ENCODE peak calls at places on chromosomes 12 and 14, in four cellular contexts. W, D, T and Y are unnamed samples.

GRCh38 chr14:58947816-58948440 is 240.5 kb upstream of the DAAM1 start:
- DNase-seq in W (no peak), D (no peak), T (no peak), Y (no peak)

GRCh38 chr14:65704850-65705249 is 292.3 kb downstream of the FUT8 start:
- DNase-seq in W (no peak), D (peak), T (no peak), Y (no peak)

GRCh38 chr12:89525002-89525823 is 617 bp upstream of the GALNT4 start:
- DNase-seq in W (peak), D (peak), T (no peak), Y (peak)

GRCh38 chr12:89469361-89469760 is 55.2 kb downstream of the GALNT4 start:
- DNase-seq in W (no peak), D (peak), T (no peak), Y (peak)

GRCh38 chr12:52242442-52243263 is 9.6 kb downstream of the KRT7 start:
- DNase-seq in W (no peak), D (no peak), T (no peak), Y (no peak)

GRCh38 chr12:104340917-104341611 is 37.5 kb downstream of the EID3 start:
- DNase-seq in W (no peak), D (no peak), T (no peak), Y (no peak)

GRCh38 chr12:79366374-79366773 is 324.4 kb downstream of the PAWR start:
- DNase-seq in W (no peak), D (no peak), T (no peak), Y (no peak)

GRCh38 chr12:52235001-52235760 is 2.1 kb downstream of the KRT7 start:
- DNase-seq in W (no peak), D (peak), T (no peak), Y (no peak)

GRCh38 chr12:96153131-96153724 is 40.9 kb upstream of the ELK3 start:
- DNase-seq in W (no peak), D (no peak), T (no peak), Y (no peak)

GRCh38 chr14:35331605-35332516 is 39.7 kb downstream of the PSMA6 start:
- DNase-seq in W (no peak), D (peak), T (no peak), Y (peak)

GRCh38 chr12:11581179-11581755 is 68.2 kb upstream of the ETV6 start:
- DNase-seq in W (peak), D (peak), T (peak), Y (peak)

GRCh38 chr12:75666980-75667359 is 155.6 kb upstream of the KRR1 start:
- DNase-seq in W (no peak), D (peak), T (no peak), Y (peak)

GRCh38 chr14:35347323-35348043 is 55.3 kb downstream of the PSMA6 start:
- DNase-seq in W (no peak), D (no peak), T (no peak), Y (no peak)

GRCh38 chr12:95674631-95675030 is 115.9 kb downstream of the NTN4 start:
- DNase-seq in W (no peak), D (peak), T (no peak), Y (no peak)

GRCh38 chr14:65469903-65470302 is 57.4 kb downstream of the FUT8 start:
- DNase-seq in W (no peak), D (no peak), T (no peak), Y (no peak)

GRCh38 chr12:109387425-109388166 is 39.9 kb downstream of the MYO1H start:
- DNase-seq in W (peak), D (peak), T (no peak), Y (peak)

GRCh38 chr12:117155278-117156060 is 34.8 kb downstream of the FBXO21 start:
- DNase-seq in W (peak), D (peak), T (peak), Y (peak)

GRCh38 chr12:225012-225411 is 11.1 kb upstream of the SLC6A12 start:
- DNase-seq in W (no peak), D (no peak), T (no peak), Y (no peak)

GRCh38 chr14:86858043-86858442 is 1134.9 kb downstream of the GALC start:
- DNase-seq in W (peak), D (no peak), T (no peak), Y (peak)

GRCh38 chr12:53287741-53288216 is 7.6 kb upstream of the PFDN5 start:
- DNase-seq in W (peak), D (peak), T (peak), Y (peak)

GRCh38 chr12:56377310-56377988 is 14.8 kb upstream of the APOF start:
- DNase-seq in W (peak), D (peak), T (no peak), Y (peak)

GRCh38 chr14:60265163-60265562 is 16.1 kb downstream of the PPM1A start:
- DNase-seq in W (no peak), D (no peak), T (no peak), Y (no peak)

GRCh38 chr14:104650981-104651875 is 38.2 kb upstream of the INF2 start:
- DNase-seq in W (no peak), D (no peak), T (no peak), Y (no peak)

GRCh38 chr14:89912667-89913211 is 41.8 kb downstream of the EFCAB11 start:
- DNase-seq in W (peak), D (peak), T (no peak), Y (peak)

GRCh38 chr12:50603817-50604639 is 99.2 kb downstream of the DIP2B start:
- DNase-seq in W (no peak), D (peak), T (no peak), Y (peak)

GRCh38 chr12:75389061-75389460 is 1.8 kb upstream of the GLIPR1L2 start:
- DNase-seq in W (peak), D (peak), T (no peak), Y (peak)

GRCh38 chr12:94057262-94058151 is 90.9 kb upstream of the PLXNC1 start:
- DNase-seq in W (no peak), D (no peak), T (no peak), Y (no peak)

GRCh38 chr12:105812356-105812755 is 326.4 kb downstream of the NUAK1 start:
- DNase-seq in W (no peak), D (no peak), T (no peak), Y (no peak)

GRCh38 chr12:122291431-122291830 is 25.1 kb upstream of the VPS33A start:
- DNase-seq in W (no peak), D (no peak), T (no peak), Y (no peak)

GRCh38 chr12:83389237-83389996 is 702.7 kb downstream of the TMTC2 start:
- DNase-seq in W (no peak), D (no peak), T (no peak), Y (no peak)

GRCh38 chr14:69475194-69475818 is 9.2 kb upstream of the PLEKHD1 start:
- DNase-seq in W (peak), D (peak), T (no peak), Y (peak)

GRCh38 chr14:56284641-56285040 is 166.4 kb downstream of the PELI2 start:
- DNase-seq in W (no peak), D (no peak), T (no peak), Y (peak)

GRCh38 chr14:88895116-88895515 is 70.7 kb downstream of the TTC8 start:
- DNase-seq in W (no peak), D (peak), T (no peak), Y (peak)

GRCh38 chr14:75864352-75864751 is 117.4 kb downstream of the TGFB3 start:
- DNase-seq in W (peak), D (peak), T (no peak), Y (peak)

GRCh38 chr14:23950411-23951135 is 3.0 kb upstream of the DHRS4 start:
- DNase-seq in W (no peak), D (no peak), T (no peak), Y (no peak)

GRCh38 chr12:119911147-119911546 is 34.0 kb upstream of the CIT start:
- DNase-seq in W (peak), D (peak), T (no peak), Y (peak)